ENCODE peak calls at places on chromosomes 16 and 17, in four cellular contexts. T is GM12878, G is WTC11, E is K562. Q is an unnamed sample.

GRCh38 chr17:7655541-7655840 is 4.8 kb downstream of the ATP1B2 start:
- DNase-seq in T (no peak), G (no peak), E (no peak), Q (no peak)

GRCh38 chr16:12573300-12573699 is 230.4 kb downstream of the CPPED1 start:
- DNase-seq in T (peak; percentile 43), G (no peak), E (no peak), Q (no peak)

GRCh38 chr17:43431741-43432523 is 33.1 kb downstream of the ARL4D start:
- DNase-seq in T (no peak), G (no peak), E (no peak), Q (no peak)

GRCh38 chr17:44438634-44439033 is 49.2 kb upstream of the ITGA2B start:
- DNase-seq in T (no peak), G (no peak), E (no peak), Q (no peak)

GRCh38 chr16:10926094-10926493 is 16.2 kb downstream of the DEXI start:
- DNase-seq in T (no peak), G (no peak), E (no peak), Q (no peak)

GRCh38 chr17:80789356-80789902 is 202.2 kb upstream of the CHMP6 start:
- DNase-seq in T (peak; percentile 64), G (no peak), E (no peak), Q (no peak)

GRCh38 chr17:18225562-18226283 is at the start of gene LLGL1:
- DNase-seq in T (no peak), G (peak; percentile 60), E (peak; percentile 32), Q (no peak)

GRCh38 chr17:10127819-10128375 is 70.5 kb downstream of the GAS7 start:
- DNase-seq in T (no peak), G (no peak), E (no peak), Q (no peak)

GRCh38 chr17:17528101-17528500 is 31.9 kb upstream of the RASD1 start:
- DNase-seq in T (no peak), G (no peak), E (no peak), Q (no peak)

GRCh38 chr17:7929158-7930029 is at the start of gene KCNAB3:
- DNase-seq in T (no peak), G (peak; percentile 87), E (peak; percentile 20), Q (no peak)

GRCh38 chr16:75256059-75256870 is 4.8 kb upstream of the BCAR1 start:
- DNase-seq in T (no peak), G (peak; percentile 23), E (peak; percentile 71), Q (peak; percentile 88)

GRCh38 chr16:14436410-14436955 is 193.6 kb downstream of the PARN start:
- DNase-seq in T (no peak), G (no peak), E (no peak), Q (no peak)

GRCh38 chr17:16419074-16419928 is 3.9 kb downstream of the TRPV2 start:
- DNase-seq in T (peak; percentile 59), G (no peak), E (peak; percentile 80), Q (peak; percentile 54)

GRCh38 chr17:61897548-61898180 is 30.1 kb downstream of the INTS2 start:
- DNase-seq in T (no peak), G (no peak), E (no peak), Q (no peak)

GRCh38 chr16:9153502-9153864 is 62.0 kb downstream of the HAPSTR1 start:
- DNase-seq in T (no peak), G (no peak), E (no peak), Q (no peak)

GRCh38 chr16:31700200-31700529 is 172.5 kb downstream of the AHSP start:
- DNase-seq in T (no peak), G (no peak), E (no peak), Q (no peak)

GRCh38 chr16:75085556-75085955 is 31.0 kb downstream of the LDHD start:
- DNase-seq in T (no peak), G (no peak), E (no peak), Q (no peak)

GRCh38 chr17:2123467-2124251 is 68.8 kb downstream of the HIC1 start:
- DNase-seq in T (no peak), G (no peak), E (no peak), Q (no peak)

GRCh38 chr16:3769942-3770341 is 52.6 kb upstream of the TRAP1 start:
- DNase-seq in T (no peak), G (no peak), E (no peak), Q (no peak)

GRCh38 chr17:19706791-19707727 is 9.3 kb downstream of the SLC47A2 start:
- DNase-seq in T (no peak), G (no peak), E (no peak), Q (no peak)

GRCh38 chr16:4700380-4700996 is 7.1 kb downstream of the NUDT16L1 start:
- DNase-seq in T (no peak), G (no peak), E (no peak), Q (no peak)

GRCh38 chr16:117381-118365 is 20.8 kb downstream of the NPRL3 start:
- DNase-seq in T (no peak), G (peak; percentile 84), E (peak; percentile 59), Q (peak; percentile 48)

GRCh38 chr17:19705771-19706770 is 10.3 kb downstream of the SLC47A2 start:
- DNase-seq in T (no peak), G (no peak), E (no peak), Q (peak; percentile 45)

GRCh38 chr16:54283735-54284318 is 2.8 kb downstream of the IRX3 start:
- DNase-seq in T (no peak), G (peak; percentile 20), E (no peak), Q (no peak)

GRCh38 chr17:19003966-19004600 is 481 bp downstream of the FAM83G start:
- DNase-seq in T (no peak), G (peak; percentile 62), E (peak; percentile 41), Q (peak; percentile 50)

GRCh38 chr17:29640413-29640812 is 17.7 kb upstream of the CORO6 start:
- DNase-seq in T (no peak), G (no peak), E (no peak), Q (no peak)

GRCh38 chr16:78005881-78006280 is 16.5 kb upstream of the CLEC3A start:
- DNase-seq in T (no peak), G (peak; percentile 52), E (peak; percentile 46), Q (no peak)

GRCh38 chr16:48555597-48555996 is 54.4 kb downstream of the N4BP1 start:
- DNase-seq in T (no peak), G (no peak), E (no peak), Q (no peak)

GRCh38 chr16:48234630-48235029 is 9.5 kb upstream of the LONP2 start:
- DNase-seq in T (no peak), G (no peak), E (no peak), Q (no peak)

GRCh38 chr17:67386965-67387551 is 10.0 kb downstream of the PITPNC1 start:
- DNase-seq in T (no peak), G (peak; percentile 79), E (peak; percentile 70), Q (peak; percentile 56)

GRCh38 chr17:69592692-69593350 is 178.3 kb downstream of the MAP2K6 start:
- DNase-seq in T (no peak), G (no peak), E (no peak), Q (no peak)

GRCh38 chr17:38922538-38923291 is 2.7 kb upstream of the LASP1NB start:
- DNase-seq in T (no peak), G (peak; percentile 53), E (peak; percentile 36), Q (no peak)

GRCh38 chr17:65198653-65199382 is 61.6 kb downstream of the RGS9 start:
- DNase-seq in T (peak; percentile 38), G (no peak), E (peak; percentile 62), Q (peak; percentile 47)

GRCh38 chr16:14424595-14424994 is 205.5 kb downstream of the PARN start:
- DNase-seq in T (no peak), G (no peak), E (no peak), Q (no peak)

GRCh38 chr17:41483531-41483930 is 2.6 kb upstream of the KRT35 start:
- DNase-seq in T (no peak), G (no peak), E (no peak), Q (no peak)

GRCh38 chr17:83057793-83058477 is 21.5 kb upstream of the METRNL start:
- DNase-seq in T (no peak), G (no peak), E (no peak), Q (no peak)

GRCh38 chr16:67252806-67253497 is 4.2 kb downstream of the SLC9A5 start:
- DNase-seq in T (no peak), G (no peak), E (no peak), Q (no peak)
- TF ChIP-seq TCF7 in T (no peak), G (no peak), E (no peak), Q (no peak)

GRCh38 chr16:69924777-69925191 is 26.4 kb upstream of the CLEC18A start:
- DNase-seq in T (no peak), G (no peak), E (no peak), Q (peak; percentile 63)
- TF ChIP-seq TCF7 in T (no peak), G (no peak), E (no peak), Q (no peak)

GRCh38 chr16:50525716-50526115 is 22.5 kb upstream of the NKD1 start:
- DNase-seq in T (no peak), G (no peak), E (no peak), Q (no peak)

GRCh38 chr16:50521246-50521900 is 26.8 kb upstream of the NKD1 start:
- DNase-seq in T (no peak), G (no peak), E (no peak), Q (no peak)

GRCh38 chr16:50526249-50526648 is 21.9 kb upstream of the NKD1 start:
- DNase-seq in T (no peak), G (no peak), E (no peak), Q (no peak)

GRCh38 chr16:50522324-50522723 is 25.9 kb upstream of the NKD1 start:
- DNase-seq in T (no peak), G (no peak), E (no peak), Q (no peak)

GRCh38 chr16:50523710-50524109 is 24.5 kb upstream of the NKD1 start:
- DNase-seq in T (no peak), G (no peak), E (no peak), Q (no peak)
- TF ChIP-seq TCF7 in T (no peak), G (no peak), E (no peak), Q (no peak)

DNA sequence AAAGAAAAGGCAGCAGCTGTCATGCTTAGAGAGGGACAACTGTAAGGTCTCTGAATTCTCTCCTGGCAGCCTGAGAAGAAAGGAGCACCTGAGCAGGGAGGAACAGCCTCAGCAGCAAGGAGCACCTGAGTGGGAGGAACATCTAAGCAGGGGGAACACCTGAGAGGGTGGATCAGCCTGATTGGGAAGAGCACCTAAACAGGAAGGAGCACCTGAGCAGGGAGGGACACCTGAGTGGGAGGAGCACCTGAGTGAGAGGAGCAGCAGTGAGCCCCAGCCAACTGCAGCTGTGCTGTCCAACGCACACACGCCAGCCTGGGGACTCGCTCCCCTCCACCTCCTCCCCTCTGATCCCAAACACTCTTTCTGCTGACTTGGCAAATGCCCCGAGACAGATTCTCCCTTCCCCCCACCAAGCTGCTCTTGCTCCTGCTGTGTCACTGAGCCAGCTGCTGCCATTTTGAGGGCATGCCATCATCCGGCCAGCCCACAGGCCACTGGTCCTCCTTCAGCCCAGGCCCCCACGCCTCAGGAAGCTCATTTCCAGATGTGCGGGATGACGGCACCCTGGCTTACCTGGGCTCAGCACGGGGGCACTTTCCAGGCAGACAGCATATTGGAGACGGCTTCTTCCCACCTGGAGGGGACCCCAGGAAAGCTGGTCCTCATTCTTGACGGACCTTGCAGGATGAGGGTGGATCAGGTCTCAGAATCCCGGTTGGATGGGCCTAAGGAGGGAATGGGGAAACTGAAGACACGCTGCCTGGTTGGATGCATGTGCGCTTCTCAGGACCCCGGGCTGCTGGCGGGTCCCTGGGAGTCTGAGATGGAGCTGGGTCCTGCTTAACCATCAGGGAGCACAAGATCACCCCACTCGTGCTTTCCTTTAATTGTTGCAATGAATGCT is 57.7 kb upstream of the RBFOX3 start:
- DNase-seq in T (no peak), G (no peak), E (no peak), Q (no peak)
- TF ChIP-seq TCF7 in T (no peak), G (no peak), E (no peak), Q (no peak)